ENCODE peak calls at places on chromosomes 4 and X, in seven cellular contexts. One of them, this sample, is unnamed.
A peak's percentile ranks its signal among the peaks of the same experiment; 100 is the strongest.

GRCh38 chr4:128322986-128323385 is 35.4 kb upstream of the PGRMC2 start:
- DNase-seq in SK-N-SH: no peak
- DNase-seq in A549: peak; percentile 4
- DNase-seq in mammary epithelial cell: peak; percentile 85
- DNase-seq in hepatocyte: peak; percentile 25
- DNase-seq in HCT116: no peak
- DNase-seq in GM23338: no peak
- DNase-seq in this sample: peak; percentile 96

GRCh38 chr4:1746265-1746691 is 25.0 kb downstream of the TACC3 start:
- DNase-seq in SK-N-SH: peak; percentile 96
- DNase-seq in A549: peak; percentile 73
- DNase-seq in mammary epithelial cell: no peak
- DNase-seq in hepatocyte: peak; percentile 88
- DNase-seq in HCT116: peak; percentile 46
- DNase-seq in GM23338: peak; percentile 94
- DNase-seq in this sample: peak; percentile 92

GRCh38 chrX:10103023-10103422 is 53.8 kb upstream of the CLCN4 start:
- DNase-seq in SK-N-SH: no peak
- DNase-seq in A549: no peak
- DNase-seq in mammary epithelial cell: no peak
- DNase-seq in hepatocyte: no peak
- DNase-seq in HCT116: no peak
- DNase-seq in GM23338: no peak
- DNase-seq in this sample: no peak

GRCh38 chr4:105551968-105552746 is at the start of gene ARHGEF38:
- DNase-seq in SK-N-SH: no peak
- DNase-seq in A549: no peak
- DNase-seq in mammary epithelial cell: peak; percentile 78
- DNase-seq in hepatocyte: peak; percentile 81
- DNase-seq in HCT116: no peak
- DNase-seq in GM23338: peak; percentile 59
- DNase-seq in this sample: peak; percentile 13

GRCh38 chrX:151896734-151897474 is 15.8 kb upstream of the MAGEA4 start:
- DNase-seq in SK-N-SH: no peak
- DNase-seq in A549: no peak
- DNase-seq in mammary epithelial cell: no peak
- DNase-seq in hepatocyte: no peak
- DNase-seq in HCT116: no peak
- DNase-seq in GM23338: no peak
- DNase-seq in this sample: peak; percentile 39

GRCh38 chr4:41975341-41975740 is 6.2 kb upstream of the DCAF4L1 start:
- DNase-seq in SK-N-SH: no peak
- DNase-seq in A549: no peak
- DNase-seq in mammary epithelial cell: no peak
- DNase-seq in hepatocyte: no peak
- DNase-seq in HCT116: no peak
- DNase-seq in GM23338: no peak
- DNase-seq in this sample: no peak

GRCh38 chr4:20592666-20593065 is 107.6 kb upstream of the PACRGL start:
- DNase-seq in SK-N-SH: no peak
- DNase-seq in A549: no peak
- DNase-seq in mammary epithelial cell: no peak
- DNase-seq in hepatocyte: peak; percentile 17
- DNase-seq in HCT116: no peak
- DNase-seq in GM23338: no peak
- DNase-seq in this sample: no peak

GRCh38 chr4:126106658-126107057 is 791.9 kb downstream of the FAT4 start:
- DNase-seq in SK-N-SH: no peak
- DNase-seq in A549: no peak
- DNase-seq in mammary epithelial cell: peak; percentile 2
- DNase-seq in hepatocyte: no peak
- DNase-seq in HCT116: peak; percentile 4
- DNase-seq in GM23338: peak; percentile 72
- DNase-seq in this sample: peak; percentile 47

GRCh38 chrX:23844502-23845138 is 61.6 kb downstream of the SAT1 start:
- DNase-seq in SK-N-SH: peak; percentile 41
- DNase-seq in A549: no peak
- DNase-seq in mammary epithelial cell: no peak
- DNase-seq in hepatocyte: peak; percentile 81
- DNase-seq in HCT116: no peak
- DNase-seq in GM23338: no peak
- DNase-seq in this sample: peak; percentile 23

GRCh38 chr4:25057299-25057698 is 26.6 kb upstream of the LGI2 start:
- DNase-seq in SK-N-SH: no peak
- DNase-seq in A549: no peak
- DNase-seq in mammary epithelial cell: no peak
- DNase-seq in hepatocyte: no peak
- DNase-seq in HCT116: no peak
- DNase-seq in GM23338: no peak
- DNase-seq in this sample: no peak

GRCh38 chr4:123452585-123452984 is 56.0 kb downstream of the SPRY1 start:
- DNase-seq in SK-N-SH: peak; percentile 49
- DNase-seq in A549: no peak
- DNase-seq in mammary epithelial cell: peak; percentile 91
- DNase-seq in hepatocyte: peak; percentile 32
- DNase-seq in HCT116: no peak
- DNase-seq in GM23338: no peak
- DNase-seq in this sample: no peak

GRCh38 chr4:80073362-80074008 is 456 bp upstream of the ANTXR2 start:
- DNase-seq in SK-N-SH: no peak
- DNase-seq in A549: no peak
- DNase-seq in mammary epithelial cell: no peak
- DNase-seq in hepatocyte: no peak
- DNase-seq in HCT116: no peak
- DNase-seq in GM23338: no peak
- DNase-seq in this sample: no peak

GRCh38 chrX:134603806-134604700 is 54.2 kb downstream of the PLAC1 start:
- DNase-seq in SK-N-SH: no peak
- DNase-seq in A549: peak; percentile 73
- DNase-seq in mammary epithelial cell: peak; percentile 74
- DNase-seq in hepatocyte: no peak
- DNase-seq in HCT116: peak; percentile 71
- DNase-seq in GM23338: peak; percentile 9
- DNase-seq in this sample: peak; percentile 78

GRCh38 chr4:73257995-73258667 is 467 bp downstream of the ANKRD17 start:
- DNase-seq in SK-N-SH: peak; percentile 57
- DNase-seq in A549: peak; percentile 8
- DNase-seq in mammary epithelial cell: peak; percentile 21
- DNase-seq in hepatocyte: peak; percentile 72
- DNase-seq in HCT116: no peak
- DNase-seq in GM23338: peak; percentile 46
- DNase-seq in this sample: peak; percentile 79

GRCh38 chr4:98566491-98567008 is 91.9 kb downstream of the TSPAN5 start:
- DNase-seq in SK-N-SH: no peak
- DNase-seq in A549: no peak
- DNase-seq in mammary epithelial cell: no peak
- DNase-seq in hepatocyte: peak; percentile 24
- DNase-seq in HCT116: no peak
- DNase-seq in GM23338: no peak
- DNase-seq in this sample: peak; percentile 44

GRCh38 chrX:130144509-130144908 is 21.1 kb downstream of the AIFM1 start:
- DNase-seq in SK-N-SH: no peak
- DNase-seq in A549: no peak
- DNase-seq in mammary epithelial cell: peak; percentile 58
- DNase-seq in hepatocyte: no peak
- DNase-seq in HCT116: no peak
- DNase-seq in GM23338: no peak
- DNase-seq in this sample: no peak

GRCh38 chr4:2364654-2365053 is 53.8 kb downstream of the ZFYVE28 start:
- DNase-seq in SK-N-SH: no peak
- DNase-seq in A549: no peak
- DNase-seq in mammary epithelial cell: peak; percentile 14
- DNase-seq in hepatocyte: no peak
- DNase-seq in HCT116: no peak
- DNase-seq in GM23338: no peak
- DNase-seq in this sample: no peak

GRCh38 chrX:15853586-15854079 is 980 bp downstream of the AP1S2 start:
- DNase-seq in SK-N-SH: peak; percentile 15
- DNase-seq in A549: no peak
- DNase-seq in mammary epithelial cell: peak; percentile 7
- DNase-seq in hepatocyte: peak; percentile 17
- DNase-seq in HCT116: no peak
- DNase-seq in GM23338: no peak
- DNase-seq in this sample: no peak

GRCh38 chrX:46561931-46562721 is 11.4 kb upstream of the CHST7 start:
- DNase-seq in SK-N-SH: no peak
- DNase-seq in A549: no peak
- DNase-seq in mammary epithelial cell: no peak
- DNase-seq in hepatocyte: no peak
- DNase-seq in HCT116: no peak
- DNase-seq in GM23338: no peak
- DNase-seq in this sample: no peak
- H3K4me2 ChIP-seq in SK-N-SH: no peak overlapping the region
- H3K4me2 ChIP-seq in A549: no peak overlapping the region
- H3K4me2 ChIP-seq in mammary epithelial cell: no peak overlapping the region
- H3K4me2 ChIP-seq in hepatocyte: no peak overlapping the region
- H3K4me2 ChIP-seq in HCT116: no peak overlapping the region
- H3K4me2 ChIP-seq in GM23338: no peak overlapping the region
- H3K4me2 ChIP-seq in this sample: no peak overlapping the region

GRCh38 chr4:33737721-33738120 is 2506.6 kb downstream of the ARAP2 start:
- DNase-seq in SK-N-SH: no peak
- DNase-seq in A549: no peak
- DNase-seq in mammary epithelial cell: no peak
- DNase-seq in hepatocyte: no peak
- DNase-seq in HCT116: no peak
- DNase-seq in GM23338: no peak
- DNase-seq in this sample: no peak

DNA sequence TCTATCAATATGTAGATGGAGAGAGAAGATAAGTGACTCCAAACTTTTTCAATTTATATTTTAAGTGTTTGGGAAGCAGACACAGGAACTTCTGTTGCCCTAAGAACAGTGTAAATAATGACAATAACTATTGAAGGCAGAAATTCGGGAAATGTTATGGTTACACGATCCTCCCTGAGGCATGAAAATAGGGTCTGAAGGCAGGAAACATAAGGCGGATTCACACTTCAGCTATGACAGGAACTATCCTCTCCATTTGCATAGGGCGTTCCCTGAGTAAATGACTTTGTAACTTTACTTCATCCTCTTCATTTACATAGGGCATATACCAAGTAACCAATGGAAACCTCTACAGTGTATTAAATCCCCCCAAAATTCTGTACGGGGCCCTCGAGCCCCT is 2504.4 kb downstream of the ARAP2 start:
- DNase-seq in SK-N-SH: no peak
- DNase-seq in A549: no peak
- DNase-seq in mammary epithelial cell: no peak
- DNase-seq in hepatocyte: no peak
- DNase-seq in HCT116: no peak
- DNase-seq in GM23338: no peak
- DNase-seq in this sample: peak; percentile 21
- H3K4me2 ChIP-seq in SK-N-SH: no peak overlapping the region
- H3K4me2 ChIP-seq in A549: peak overlapping the region; percentile 63
- H3K4me2 ChIP-seq in mammary epithelial cell: no peak overlapping the region
- H3K4me2 ChIP-seq in hepatocyte: no peak overlapping the region
- H3K4me2 ChIP-seq in HCT116: no peak overlapping the region
- H3K4me2 ChIP-seq in GM23338: no peak overlapping the region
- H3K4me2 ChIP-seq in this sample: no peak overlapping the region

GRCh38 chr4:30867427-30867826 is 147.3 kb downstream of the PCDH7 start:
- DNase-seq in SK-N-SH: no peak
- DNase-seq in A549: no peak
- DNase-seq in mammary epithelial cell: peak; percentile 8
- DNase-seq in hepatocyte: no peak
- DNase-seq in HCT116: no peak
- DNase-seq in GM23338: no peak
- DNase-seq in this sample: no peak
- H3K4me2 ChIP-seq in SK-N-SH: no peak overlapping the region
- H3K4me2 ChIP-seq in A549: no peak overlapping the region
- H3K4me2 ChIP-seq in mammary epithelial cell: peak overlapping the region; percentile 22
- H3K4me2 ChIP-seq in hepatocyte: peak overlapping the region; percentile 61
- H3K4me2 ChIP-seq in HCT116: peak overlapping the region; percentile 66
- H3K4me2 ChIP-seq in GM23338: no peak overlapping the region
- H3K4me2 ChIP-seq in this sample: no peak overlapping the region

DNA sequence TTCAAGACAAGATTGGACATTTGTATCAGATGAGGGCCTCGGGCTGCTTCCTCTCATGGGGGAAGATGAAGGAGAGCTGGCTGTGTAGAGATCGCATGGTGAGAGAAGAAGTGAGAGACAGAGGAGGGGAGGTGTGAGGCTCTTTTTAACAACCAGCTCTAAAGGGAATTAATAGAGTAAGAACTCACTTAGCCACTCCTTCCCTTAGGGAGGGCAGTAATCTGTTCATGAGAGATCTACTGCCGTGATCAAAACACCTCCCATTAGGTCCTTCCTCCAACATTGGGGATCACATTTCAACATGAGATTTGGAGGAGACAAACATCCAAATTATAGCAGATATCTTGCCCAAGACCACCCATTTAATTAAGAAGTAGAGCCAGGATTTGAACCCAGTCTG is 97.0 kb downstream of the ARX start:
- DNase-seq in SK-N-SH: no peak
- DNase-seq in A549: no peak
- DNase-seq in mammary epithelial cell: no peak
- DNase-seq in hepatocyte: no peak
- DNase-seq in HCT116: no peak
- DNase-seq in GM23338: no peak
- DNase-seq in this sample: peak; percentile 68
- H3K4me2 ChIP-seq in SK-N-SH: no peak overlapping the region
- H3K4me2 ChIP-seq in A549: no peak overlapping the region
- H3K4me2 ChIP-seq in mammary epithelial cell: no peak overlapping the region
- H3K4me2 ChIP-seq in hepatocyte: no peak overlapping the region
- H3K4me2 ChIP-seq in HCT116: no peak overlapping the region
- H3K4me2 ChIP-seq in GM23338: no peak overlapping the region
- H3K4me2 ChIP-seq in this sample: no peak overlapping the region

GRCh38 chr4:111512081-111512774 is 633.0 kb upstream of the FAM241A start:
- DNase-seq in SK-N-SH: no peak
- DNase-seq in A549: peak; percentile 3
- DNase-seq in mammary epithelial cell: peak; percentile 51
- DNase-seq in hepatocyte: peak; percentile 18
- DNase-seq in HCT116: peak; percentile 4
- DNase-seq in GM23338: no peak
- DNase-seq in this sample: peak; percentile 24
- H3K4me2 ChIP-seq in SK-N-SH: no peak overlapping the region
- H3K4me2 ChIP-seq in A549: peak overlapping the region; percentile 38
- H3K4me2 ChIP-seq in mammary epithelial cell: no peak overlapping the region
- H3K4me2 ChIP-seq in hepatocyte: no peak overlapping the region
- H3K4me2 ChIP-seq in HCT116: peak overlapping the region; percentile 32
- H3K4me2 ChIP-seq in GM23338: no peak overlapping the region
- H3K4me2 ChIP-seq in this sample: no peak overlapping the region

This sample was measured in mesendoderm.